ENCODE peak calls at places on chromosomes 12 and 14, in nine cellular contexts. One of them, this sample, is unnamed.

GRCh38 chr12:114823701-114824100 is 139.7 kb upstream of the TBX3 start:
- DNase-seq in naive thymus-derived CD4-positive, alpha-beta T cell: no peak
- DNase-seq in neural progenitor cell: no peak
- DNase-seq in adipocyte: no peak
- DNase-seq in Karpas-422: no peak
- DNase-seq in colonic mucosa: no peak
- DNase-seq in ovary: no peak
- DNase-seq in left ventricle myocardium inferior: no peak
- DNase-seq in mesenchymal stem cell: no peak
- DNase-seq in this sample: peak; percentile 28

GRCh38 chr14:100601064-100601463 is 13.8 kb upstream of the BEGAIN start:
- DNase-seq in naive thymus-derived CD4-positive, alpha-beta T cell: no peak
- DNase-seq in neural progenitor cell: no peak
- DNase-seq in adipocyte: no peak
- DNase-seq in Karpas-422: no peak
- DNase-seq in colonic mucosa: no peak
- DNase-seq in ovary: no peak
- DNase-seq in left ventricle myocardium inferior: no peak
- DNase-seq in mesenchymal stem cell: no peak
- DNase-seq in this sample: no peak

GRCh38 chr14:95519699-95520098 is 3.2 kb upstream of the SYNE3 start:
- DNase-seq in naive thymus-derived CD4-positive, alpha-beta T cell: peak; percentile 60
- DNase-seq in neural progenitor cell: no peak
- DNase-seq in adipocyte: peak; percentile 95
- DNase-seq in Karpas-422: peak; percentile 65
- DNase-seq in colonic mucosa: peak; percentile 69
- DNase-seq in ovary: peak; percentile 84
- DNase-seq in left ventricle myocardium inferior: peak; percentile 78
- DNase-seq in mesenchymal stem cell: peak; percentile 85
- DNase-seq in this sample: no peak

GRCh38 chr12:22543246-22544037 is 900 bp downstream of the C2CD5 start:
- DNase-seq in naive thymus-derived CD4-positive, alpha-beta T cell: peak; percentile 62
- DNase-seq in neural progenitor cell: peak; percentile 59
- DNase-seq in adipocyte: peak; percentile 52
- DNase-seq in Karpas-422: peak; percentile 83
- DNase-seq in colonic mucosa: peak; percentile 88
- DNase-seq in ovary: peak; percentile 39
- DNase-seq in left ventricle myocardium inferior: peak; percentile 48
- DNase-seq in mesenchymal stem cell: no peak
- DNase-seq in this sample: peak; percentile 87

GRCh38 chr12:78236264-78236663 is 405.6 kb downstream of the NAV3 start:
- DNase-seq in naive thymus-derived CD4-positive, alpha-beta T cell: no peak
- DNase-seq in neural progenitor cell: no peak
- DNase-seq in adipocyte: no peak
- DNase-seq in Karpas-422: no peak
- DNase-seq in colonic mucosa: no peak
- DNase-seq in ovary: no peak
- DNase-seq in left ventricle myocardium inferior: no peak
- DNase-seq in mesenchymal stem cell: no peak
- DNase-seq in this sample: no peak

GRCh38 chr12:57133013-57133569 is 4.8 kb downstream of the LRP1 start:
- DNase-seq in naive thymus-derived CD4-positive, alpha-beta T cell: no peak
- DNase-seq in neural progenitor cell: peak; percentile 28
- DNase-seq in adipocyte: peak; percentile 67
- DNase-seq in Karpas-422: no peak
- DNase-seq in colonic mucosa: peak; percentile 16
- DNase-seq in ovary: no peak
- DNase-seq in left ventricle myocardium inferior: no peak
- DNase-seq in mesenchymal stem cell: no peak
- DNase-seq in this sample: no peak

GRCh38 chr12:52969828-52970569 is 21.1 kb downstream of the KRT18 start:
- DNase-seq in naive thymus-derived CD4-positive, alpha-beta T cell: no peak
- DNase-seq in neural progenitor cell: no peak
- DNase-seq in adipocyte: no peak
- DNase-seq in Karpas-422: no peak
- DNase-seq in colonic mucosa: peak; percentile 90
- DNase-seq in ovary: no peak
- DNase-seq in left ventricle myocardium inferior: peak; percentile 28
- DNase-seq in mesenchymal stem cell: no peak
- DNase-seq in this sample: peak; percentile 97

GRCh38 chr12:20282411-20282810 is 85.9 kb upstream of the PDE3A start:
- DNase-seq in naive thymus-derived CD4-positive, alpha-beta T cell: no peak
- DNase-seq in neural progenitor cell: no peak
- DNase-seq in adipocyte: peak; percentile 34
- DNase-seq in Karpas-422: no peak
- DNase-seq in colonic mucosa: no peak
- DNase-seq in ovary: no peak
- DNase-seq in left ventricle myocardium inferior: no peak
- DNase-seq in mesenchymal stem cell: no peak
- DNase-seq in this sample: no peak

GRCh38 chr12:122422769-122423257 is 344 bp upstream of the CLIP1 start:
- DNase-seq in naive thymus-derived CD4-positive, alpha-beta T cell: peak; percentile 43
- DNase-seq in neural progenitor cell: peak; percentile 64
- DNase-seq in adipocyte: peak; percentile 65
- DNase-seq in Karpas-422: peak; percentile 66
- DNase-seq in colonic mucosa: peak; percentile 38
- DNase-seq in ovary: peak; percentile 62
- DNase-seq in left ventricle myocardium inferior: peak; percentile 15
- DNase-seq in mesenchymal stem cell: peak; percentile 70
- DNase-seq in this sample: peak; percentile 35

GRCh38 chr14:89848165-89848564 is 106.4 kb downstream of the EFCAB11 start:
- DNase-seq in naive thymus-derived CD4-positive, alpha-beta T cell: no peak
- DNase-seq in neural progenitor cell: no peak
- DNase-seq in adipocyte: peak; percentile 40
- DNase-seq in Karpas-422: no peak
- DNase-seq in colonic mucosa: no peak
- DNase-seq in ovary: no peak
- DNase-seq in left ventricle myocardium inferior: no peak
- DNase-seq in mesenchymal stem cell: peak; percentile 22
- DNase-seq in this sample: no peak

GRCh38 chr12:53978477-53979356 is 4.0 kb upstream of the HOTAIR start:
- DNase-seq in naive thymus-derived CD4-positive, alpha-beta T cell: no peak
- DNase-seq in neural progenitor cell: no peak
- DNase-seq in adipocyte: no peak
- DNase-seq in Karpas-422: no peak
- DNase-seq in colonic mucosa: peak; percentile 48
- DNase-seq in ovary: no peak
- DNase-seq in left ventricle myocardium inferior: no peak
- DNase-seq in mesenchymal stem cell: no peak
- DNase-seq in this sample: peak; percentile 91
- H3K27me3 ChIP-seq in naive thymus-derived CD4-positive, alpha-beta T cell: peaks cover 37% of the 10 kb centered on the region
- H3K27me3 ChIP-seq in neural progenitor cell: peaks cover 100% of the 10 kb centered on the region
- H3K27me3 ChIP-seq in adipocyte: peaks cover 8% of the 10 kb centered on the region
- H3K27me3 ChIP-seq in Karpas-422: no peaks in the 10 kb centered on the region
- H3K27me3 ChIP-seq in colonic mucosa: peaks cover 90% of the 10 kb centered on the region
- H3K27me3 ChIP-seq in ovary: no peaks in the 10 kb centered on the region
- H3K27me3 ChIP-seq in left ventricle myocardium inferior: peaks cover 100% of the 10 kb centered on the region
- H3K27me3 ChIP-seq in mesenchymal stem cell: peaks cover 91% of the 10 kb centered on the region
- H3K27me3 ChIP-seq in this sample: no peaks in the 10 kb centered on the region

GRCh38 chr12:108693186-108693585 is 38.1 kb downstream of the CORO1C start:
- DNase-seq in naive thymus-derived CD4-positive, alpha-beta T cell: no peak
- DNase-seq in neural progenitor cell: no peak
- DNase-seq in adipocyte: no peak
- DNase-seq in Karpas-422: no peak
- DNase-seq in colonic mucosa: no peak
- DNase-seq in ovary: no peak
- DNase-seq in left ventricle myocardium inferior: no peak
- DNase-seq in mesenchymal stem cell: no peak
- DNase-seq in this sample: no peak

GRCh38 chr12:108696111-108696995 is 35.0 kb downstream of the CORO1C start:
- DNase-seq in naive thymus-derived CD4-positive, alpha-beta T cell: peak; percentile 34
- DNase-seq in neural progenitor cell: no peak
- DNase-seq in adipocyte: peak; percentile 67
- DNase-seq in Karpas-422: no peak
- DNase-seq in colonic mucosa: no peak
- DNase-seq in ovary: peak; percentile 52
- DNase-seq in left ventricle myocardium inferior: no peak
- DNase-seq in mesenchymal stem cell: peak; percentile 97
- DNase-seq in this sample: no peak

GRCh38 chr12:108693781-108694180 is 37.5 kb downstream of the CORO1C start:
- DNase-seq in naive thymus-derived CD4-positive, alpha-beta T cell: no peak
- DNase-seq in neural progenitor cell: no peak
- DNase-seq in adipocyte: no peak
- DNase-seq in Karpas-422: no peak
- DNase-seq in colonic mucosa: no peak
- DNase-seq in ovary: no peak
- DNase-seq in left ventricle myocardium inferior: no peak
- DNase-seq in mesenchymal stem cell: no peak
- DNase-seq in this sample: no peak

GRCh38 chr12:108696996-108697290 is 34.4 kb downstream of the CORO1C start:
- DNase-seq in naive thymus-derived CD4-positive, alpha-beta T cell: no peak
- DNase-seq in neural progenitor cell: no peak
- DNase-seq in adipocyte: no peak
- DNase-seq in Karpas-422: no peak
- DNase-seq in colonic mucosa: no peak
- DNase-seq in ovary: no peak
- DNase-seq in left ventricle myocardium inferior: no peak
- DNase-seq in mesenchymal stem cell: no peak
- DNase-seq in this sample: no peak

GRCh38 chr12:108694812-108695278 is 36.5 kb downstream of the CORO1C start:
- DNase-seq in naive thymus-derived CD4-positive, alpha-beta T cell: no peak
- DNase-seq in neural progenitor cell: no peak
- DNase-seq in adipocyte: no peak
- DNase-seq in Karpas-422: no peak
- DNase-seq in colonic mucosa: no peak
- DNase-seq in ovary: no peak
- DNase-seq in left ventricle myocardium inferior: no peak
- DNase-seq in mesenchymal stem cell: no peak
- DNase-seq in this sample: peak; percentile 69
- H3K4me1 ChIP-seq in naive thymus-derived CD4-positive, alpha-beta T cell: peaks cover 23% of the 10 kb centered on the region
- H3K4me1 ChIP-seq in neural progenitor cell: peaks cover 23% of the 10 kb centered on the region
- H3K4me1 ChIP-seq in adipocyte: peaks cover 61% of the 10 kb centered on the region
- H3K4me1 ChIP-seq in Karpas-422: peaks cover 26% of the 10 kb centered on the region
- H3K4me1 ChIP-seq in colonic mucosa: peaks cover 8% of the 10 kb centered on the region
- H3K4me1 ChIP-seq in ovary: peaks cover 21% of the 10 kb centered on the region
- H3K4me1 ChIP-seq in left ventricle myocardium inferior: peaks cover 92% of the 10 kb centered on the region
- H3K4me1 ChIP-seq in mesenchymal stem cell: peaks cover 25% of the 10 kb centered on the region
- H3K4me1 ChIP-seq in this sample: no peaks in the 10 kb centered on the region

DNA sequence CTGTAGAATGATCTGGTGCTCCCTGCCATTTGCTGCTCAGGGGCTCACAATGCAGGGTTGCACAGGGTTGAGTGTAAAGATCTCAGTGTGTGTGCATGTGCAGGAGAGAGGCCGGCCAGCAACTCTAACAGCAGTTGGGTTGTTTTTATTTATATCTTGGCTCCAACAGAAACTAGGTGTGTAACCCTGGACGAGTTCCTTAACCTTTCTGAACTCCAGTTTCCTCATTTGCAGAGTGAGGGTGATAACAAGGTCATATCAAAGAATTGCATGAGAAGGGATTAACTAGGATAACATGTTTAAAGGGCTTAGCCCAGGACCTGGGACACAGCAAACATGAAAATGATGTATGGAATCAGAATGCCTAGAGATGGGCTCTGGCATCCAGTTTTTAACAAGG is 14.8 kb upstream of the JDP2 start:
- DNase-seq in naive thymus-derived CD4-positive, alpha-beta T cell: no peak
- DNase-seq in neural progenitor cell: no peak
- DNase-seq in adipocyte: no peak
- DNase-seq in Karpas-422: no peak
- DNase-seq in colonic mucosa: no peak
- DNase-seq in ovary: no peak
- DNase-seq in left ventricle myocardium inferior: no peak
- DNase-seq in mesenchymal stem cell: no peak
- DNase-seq in this sample: peak; percentile 63
- H3K27me3 ChIP-seq in naive thymus-derived CD4-positive, alpha-beta T cell: no peaks in the 10 kb centered on the region
- H3K27me3 ChIP-seq in neural progenitor cell: no peaks in the 10 kb centered on the region
- H3K27me3 ChIP-seq in adipocyte: no peaks in the 10 kb centered on the region
- H3K27me3 ChIP-seq in Karpas-422: no peaks in the 10 kb centered on the region
- H3K27me3 ChIP-seq in colonic mucosa: no peaks in the 10 kb centered on the region
- H3K27me3 ChIP-seq in ovary: no peaks in the 10 kb centered on the region
- H3K27me3 ChIP-seq in left ventricle myocardium inferior: no peaks in the 10 kb centered on the region
- H3K27me3 ChIP-seq in mesenchymal stem cell: peaks cover 4% of the 10 kb centered on the region
- H3K27me3 ChIP-seq in this sample: no peaks in the 10 kb centered on the region

DNA sequence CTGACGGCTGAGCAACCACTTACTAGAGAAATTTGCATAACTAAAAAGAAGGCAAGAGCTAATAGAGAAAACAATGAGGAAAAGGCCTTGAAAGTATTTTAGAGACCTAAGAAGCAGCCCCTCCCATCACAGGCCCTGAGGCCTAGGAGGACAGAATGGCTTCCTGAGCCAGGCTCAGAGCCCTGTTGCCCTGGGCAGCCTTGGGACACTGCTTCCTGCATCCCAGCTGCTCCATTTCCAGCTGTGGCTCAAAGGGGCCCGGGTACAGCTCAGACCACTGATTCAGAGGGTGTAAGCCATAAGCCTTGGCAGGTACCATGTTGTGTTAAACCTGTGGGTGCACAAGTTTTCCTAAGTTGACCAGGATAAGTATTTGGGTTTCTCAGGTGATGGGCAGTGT is 181.4 kb downstream of the TRHDE start:
- DNase-seq in naive thymus-derived CD4-positive, alpha-beta T cell: no peak
- DNase-seq in neural progenitor cell: no peak
- DNase-seq in adipocyte: no peak
- DNase-seq in Karpas-422: no peak
- DNase-seq in colonic mucosa: no peak
- DNase-seq in ovary: no peak
- DNase-seq in left ventricle myocardium inferior: no peak
- DNase-seq in mesenchymal stem cell: no peak
- DNase-seq in this sample: no peak
- H3K4me1 ChIP-seq in naive thymus-derived CD4-positive, alpha-beta T cell: no peaks in the 10 kb centered on the region
- H3K4me1 ChIP-seq in neural progenitor cell: no peaks in the 10 kb centered on the region
- H3K4me1 ChIP-seq in adipocyte: peaks cover 19% of the 10 kb centered on the region
- H3K4me1 ChIP-seq in Karpas-422: no peaks in the 10 kb centered on the region
- H3K4me1 ChIP-seq in colonic mucosa: no peaks in the 10 kb centered on the region
- H3K4me1 ChIP-seq in ovary: no peaks in the 10 kb centered on the region
- H3K4me1 ChIP-seq in left ventricle myocardium inferior: no peaks in the 10 kb centered on the region
- H3K4me1 ChIP-seq in mesenchymal stem cell: no peaks in the 10 kb centered on the region
- H3K4me1 ChIP-seq in this sample: no peaks in the 10 kb centered on the region

DNA sequence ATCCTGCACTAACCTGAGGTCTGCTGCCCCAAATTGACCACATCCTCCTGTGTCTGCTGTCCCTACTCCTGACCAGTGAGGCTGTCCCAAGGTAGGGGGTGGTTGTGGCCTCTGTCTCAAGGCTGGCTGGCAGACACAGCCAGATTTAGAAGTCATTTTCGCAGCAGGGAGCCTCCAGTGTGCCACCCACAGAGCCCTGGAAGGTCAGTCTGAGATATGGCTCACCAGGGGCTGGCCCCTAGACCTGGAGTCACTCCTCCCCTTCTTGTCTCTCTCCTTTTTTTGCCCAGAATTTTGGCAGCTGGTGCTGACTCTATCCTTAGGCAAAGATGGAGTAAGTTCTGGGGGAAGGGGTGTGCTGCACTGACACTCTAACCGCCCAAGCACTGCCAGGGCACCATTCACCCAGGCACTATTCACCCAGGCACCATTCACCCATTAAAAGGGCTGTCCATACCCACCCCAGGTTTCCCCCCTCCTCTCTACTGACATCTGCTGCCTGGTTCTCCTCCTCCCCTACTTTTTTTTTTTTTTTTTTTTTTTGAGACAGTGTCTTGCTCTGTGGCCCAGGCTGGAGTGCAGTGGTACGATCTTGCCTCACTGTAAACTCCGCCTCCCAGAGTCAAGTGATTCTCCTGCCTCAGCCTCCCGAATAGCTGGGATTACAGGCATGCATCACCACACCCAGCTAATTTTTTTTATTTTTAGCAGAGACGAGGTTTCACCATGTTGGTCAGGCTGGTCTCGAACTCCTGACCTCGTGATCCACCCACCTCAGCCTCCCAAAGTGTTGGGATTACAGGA is 7.7 kb downstream of the DDN start:
- DNase-seq in naive thymus-derived CD4-positive, alpha-beta T cell: no peak
- DNase-seq in neural progenitor cell: no peak
- DNase-seq in adipocyte: no peak
- DNase-seq in Karpas-422: no peak
- DNase-seq in colonic mucosa: no peak
- DNase-seq in ovary: no peak
- DNase-seq in left ventricle myocardium inferior: no peak
- DNase-seq in mesenchymal stem cell: peak; percentile 26
- DNase-seq in this sample: no peak
- H3K27me3 ChIP-seq in naive thymus-derived CD4-positive, alpha-beta T cell: no peaks in the 10 kb centered on the region
- H3K27me3 ChIP-seq in neural progenitor cell: peaks cover 96% of the 10 kb centered on the region
- H3K27me3 ChIP-seq in adipocyte: peaks cover 62% of the 10 kb centered on the region
- H3K27me3 ChIP-seq in Karpas-422: no peaks in the 10 kb centered on the region
- H3K27me3 ChIP-seq in colonic mucosa: peaks cover 29% of the 10 kb centered on the region
- H3K27me3 ChIP-seq in ovary: no peaks in the 10 kb centered on the region
- H3K27me3 ChIP-seq in left ventricle myocardium inferior: peaks cover 86% of the 10 kb centered on the region
- H3K27me3 ChIP-seq in mesenchymal stem cell: peaks cover 75% of the 10 kb centered on the region
- H3K27me3 ChIP-seq in this sample: peaks cover 14% of the 10 kb centered on the region